ENCODE peak calls at places on chromosomes 1 and 21, in four cellular contexts. O is stomach, S is IMR-90, K is tibial artery. R is an unnamed sample.

GRCh38 chr21:43696214-43696613 is 22.7 kb upstream of the PDXK start:
- DNase-seq in O (no peak), S (no peak), K (no peak), R (no peak)

GRCh38 chr1:101506541-101507164 is 269.8 kb downstream of the S1PR1 start:
- DNase-seq in O (no peak), S (peak), K (no peak), R (no peak)

GRCh38 chr1:31712625-31713024 is 8.8 kb upstream of the COL16A1 start:
- DNase-seq in O (peak), S (peak), K (peak), R (peak)

GRCh38 chr1:175471039-175471800 is 272.2 kb downstream of the TNR start:
- DNase-seq in O (no peak), S (no peak), K (no peak), R (no peak)

GRCh38 chr1:199404191-199404590 is 623.3 kb upstream of the NR5A2 start:
- DNase-seq in O (no peak), S (peak), K (no peak), R (no peak)

GRCh38 chr1:109849670-109850069 is 61.0 kb upstream of the CSF1 start:
- DNase-seq in O (no peak), S (no peak), K (no peak), R (no peak)

GRCh38 chr1:157484573-157484972 is 67.7 kb downstream of the FCRL5 start:
- DNase-seq in O (no peak), S (no peak), K (no peak), R (no peak)

GRCh38 chr1:210568631-210569030 is 239.9 kb downstream of the HHAT start:
- DNase-seq in O (no peak), S (no peak), K (no peak), R (no peak)

GRCh38 chr1:11478571-11479374 is at the start of gene DISP3:
- DNase-seq in O (peak), S (peak), K (no peak), R (no peak)

GRCh38 chr1:80218112-80218511 is 1211.6 kb upstream of the ADGRL4 start:
- DNase-seq in O (no peak), S (peak), K (no peak), R (no peak)

GRCh38 chr1:83619497-83619896 is 379.4 kb downstream of the TTLL7 start:
- DNase-seq in O (no peak), S (no peak), K (no peak), R (no peak)

GRCh38 chr1:240122639-240123604 is 31.2 kb downstream of the FMN2 start:
- DNase-seq in O (no peak), S (no peak), K (no peak), R (no peak)

GRCh38 chr1:230272557-230272956 is 153.6 kb downstream of the PGBD5 start:
- DNase-seq in O (no peak), S (no peak), K (peak), R (peak)

GRCh38 chr1:61424382-61424781 is 300.6 kb downstream of the TM2D1 start:
- DNase-seq in O (no peak), S (no peak), K (no peak), R (no peak)

GRCh38 chr1:52867060-52867845 is 24.7 kb downstream of the ZYG11A start:
- DNase-seq in O (no peak), S (peak), K (no peak), R (no peak)

GRCh38 chr1:96292141-96292540 is 429.4 kb upstream of the PTBP2 start:
- DNase-seq in O (no peak), S (peak), K (no peak), R (no peak)

GRCh38 chr1:30756545-30757195 is 904 bp downstream of the LAPTM5 start:
- DNase-seq in O (peak), S (peak), K (peak), R (peak)

GRCh38 chr1:152824964-152825363 is 2.3 kb upstream of the LCE1A start:
- DNase-seq in O (no peak), S (no peak), K (no peak), R (no peak)

GRCh38 chr21:37868896-37869295 is 47.4 kb downstream of the KCNJ6 start:
- DNase-seq in O (no peak), S (peak), K (no peak), R (no peak)

GRCh38 chr1:61605607-61606321 is 119.2 kb downstream of the TM2D1 start:
- DNase-seq in O (no peak), S (peak), K (no peak), R (no peak)

GRCh38 chr1:186094170-186094569 is 280.9 kb downstream of the TPR start:
- DNase-seq in O (no peak), S (peak), K (no peak), R (no peak)

GRCh38 chr1:178411756-178412399 is 84.9 kb downstream of the CLEC20A start:
- DNase-seq in O (no peak), S (no peak), K (no peak), R (no peak)

GRCh38 chr21:39562791-39563770 is 49.7 kb upstream of the B3GALT5 start:
- DNase-seq in O (no peak), S (no peak), K (no peak), R (no peak)

GRCh38 chr1:41529621-41530395 is 45.3 kb upstream of the EDN2 start:
- DNase-seq in O (no peak), S (no peak), K (peak), R (no peak)

GRCh38 chr1:233182587-233182986 is 112.9 kb downstream of the PCNX2 start:
- DNase-seq in O (no peak), S (no peak), K (no peak), R (no peak)

GRCh38 chr1:31336687-31337467 is 36.0 kb downstream of the FABP3 start:
- DNase-seq in O (no peak), S (no peak), K (no peak), R (no peak)

GRCh38 chr21:46157987-46158451 is 2.6 kb upstream of the FTCD start:
- DNase-seq in O (peak), S (no peak), K (peak), R (peak)

GRCh38 chr1:6141601-6142000 is 38.5 kb downstream of the CHD5 start:
- DNase-seq in O (no peak), S (no peak), K (no peak), R (no peak)

GRCh38 chr1:231541842-231542241 is 13.4 kb downstream of the TSNAX start:
- DNase-seq in O (no peak), S (no peak), K (no peak), R (no peak)

GRCh38 chr1:154998201-154998780 is 4.3 kb upstream of the ZBTB7B start:
- DNase-seq in O (no peak), S (no peak), K (no peak), R (no peak)

GRCh38 chr1:154999651-155000474 is 2.7 kb upstream of the ZBTB7B start:
- DNase-seq in O (peak), S (no peak), K (peak), R (no peak)

GRCh38 chr1:155000475-155000724 is 2.2 kb upstream of the ZBTB7B start:
- DNase-seq in O (peak), S (no peak), K (peak), R (peak)

GRCh38 chr1:155000725-155001437 is 1.7 kb upstream of the ZBTB7B start:
- DNase-seq in O (peak), S (peak), K (peak), R (peak)

GRCh38 chr1:154998818-154999650 is 3.6 kb upstream of the ZBTB7B start:
- DNase-seq in O (peak), S (peak), K (peak), R (peak)
- H3K4me3 ChIP-seq in O (peak), S (no peak), K (peak), R (peak)

GRCh38 chr1:202007279-202007678 is 3.1 kb upstream of the ELF3 start:
- DNase-seq in O (peak), S (no peak), K (no peak), R (no peak)

GRCh38 chr1:202005958-202006357 is 4.4 kb upstream of the ELF3 start:
- DNase-seq in O (no peak), S (no peak), K (no peak), R (no peak)

GRCh38 chr1:202004711-202005110 is 5.7 kb upstream of the ELF3 start:
- DNase-seq in O (no peak), S (no peak), K (no peak), R (no peak)

GRCh38 chr1:201999625-202000238 is 10.7 kb upstream of the ELF3 start:
- DNase-seq in O (peak), S (peak), K (no peak), R (no peak)

GRCh38 chr1:202002447-202002846 is 7.9 kb upstream of the ELF3 start:
- DNase-seq in O (no peak), S (no peak), K (no peak), R (no peak)
- TF ChIP-seq CTCF in O (no peak), S (no peak), K (no peak), R (no peak)

GRCh38 chr1:1893997-1894353 is 3.1 kb upstream of the GNB1 start:
- DNase-seq in O (no peak), S (no peak), K (no peak), R (no peak)

GRCh38 chr1:1895456-1896333 is 4.8 kb upstream of the GNB1 start:
- DNase-seq in O (no peak), S (no peak), K (no peak), R (no peak)

GRCh38 chr1:1893291-1893985 is 2.6 kb upstream of the GNB1 start:
- DNase-seq in O (no peak), S (no peak), K (no peak), R (no peak)

GRCh38 chr1:1895050-1895398 is 4.1 kb upstream of the GNB1 start:
- DNase-seq in O (no peak), S (no peak), K (no peak), R (no peak)

GRCh38 chr1:1894354-1895049 is 3.6 kb upstream of the GNB1 start:
- DNase-seq in O (peak), S (no peak), K (no peak), R (no peak)
- H3K27ac ChIP-seq in O (peak), S (no peak), K (no peak), R (no peak)

DNA sequence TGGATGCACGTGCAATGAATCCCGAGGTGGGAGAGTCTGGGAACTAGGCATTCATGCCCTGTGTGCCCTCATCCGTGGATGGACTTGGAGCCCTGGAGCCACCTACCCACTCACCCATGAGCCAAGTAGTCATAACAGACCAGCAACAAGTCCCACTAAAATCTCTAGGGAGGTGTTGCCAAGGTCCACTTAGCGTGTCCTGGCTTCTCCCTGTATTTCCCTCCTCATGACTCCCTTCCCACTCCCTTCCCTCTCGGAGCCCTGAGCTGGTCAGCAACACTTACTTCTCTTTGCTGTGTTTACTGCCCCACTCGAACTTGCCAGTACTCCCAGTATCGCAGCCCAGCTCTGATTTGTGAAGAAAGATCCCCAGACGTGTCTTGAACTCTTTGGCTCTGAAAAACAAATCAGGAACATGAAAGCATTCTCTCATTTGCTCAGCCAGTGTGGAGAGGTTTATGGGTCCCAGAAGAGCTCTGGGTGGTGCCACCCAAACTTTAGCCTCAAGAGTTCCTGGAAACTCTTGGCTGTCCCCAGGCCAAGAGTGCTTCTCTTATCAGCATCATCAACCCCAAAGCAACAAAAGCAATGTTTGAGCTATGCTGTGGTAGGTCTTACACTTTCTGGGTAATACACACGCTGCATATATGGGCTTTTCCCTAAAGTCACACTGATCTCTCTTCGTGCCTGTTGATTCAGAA is 1.1 kb downstream of the RGS16 start:
- DNase-seq in O (no peak), S (no peak), K (peak), R (no peak)
- H3K4me3 ChIP-seq in O (peak), S (no peak), K (peak), R (peak)

GRCh38 chr1:221742555-221743415 is 896 bp upstream of the DUSP10 start:
- DNase-seq in O (peak), S (peak), K (peak), R (peak)
- TF ChIP-seq CTCF in O (no peak), S (peak), K (peak), R (no peak)

GRCh38 chr1:98104285-98104684 is 183.5 kb upstream of the DPYD start:
- DNase-seq in O (no peak), S (peak), K (no peak), R (no peak)
- H3K27ac ChIP-seq in O (no peak), S (no peak), K (no peak), R (no peak)

GRCh38 chr21:26946744-26947446 is 20.0 kb downstream of the ADAMTS5 start:
- DNase-seq in O (no peak), S (no peak), K (no peak), R (no peak)

GRCh38 chr21:26949830-26950229 is 17.1 kb downstream of the ADAMTS5 start:
- DNase-seq in O (no peak), S (no peak), K (no peak), R (no peak)

GRCh38 chr21:26948194-26948593 is 18.7 kb downstream of the ADAMTS5 start:
- DNase-seq in O (no peak), S (peak), K (no peak), R (no peak)

GRCh38 chr21:26943916-26944315 is 23.0 kb downstream of the ADAMTS5 start:
- DNase-seq in O (no peak), S (no peak), K (no peak), R (no peak)

DNA sequence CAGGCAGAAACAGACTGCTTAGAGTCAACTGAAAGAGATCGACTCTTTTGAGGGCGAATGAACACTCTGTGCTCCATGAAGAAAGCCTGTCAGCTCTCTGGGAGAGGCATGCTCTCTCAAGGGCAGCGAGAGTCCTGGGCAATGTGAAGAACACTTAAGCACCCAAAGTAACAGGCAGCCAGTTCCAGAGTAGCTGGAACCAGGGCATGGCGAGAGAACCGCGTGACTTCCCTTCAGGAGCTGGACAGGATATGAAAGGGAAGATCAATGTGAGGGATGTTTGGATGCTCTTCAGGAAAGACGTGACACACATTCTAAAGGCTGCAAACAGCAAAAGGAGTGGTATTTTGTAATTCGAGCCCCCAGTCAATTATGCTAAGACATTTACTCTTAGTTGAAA is 21.0 kb downstream of the ADAMTS5 start:
- DNase-seq in O (no peak), S (no peak), K (peak), R (no peak)
- H3K4me3 ChIP-seq in O (peak), S (no peak), K (no peak), R (no peak)